ENCODE peak calls at places on chromosomes 12 and 14, in seven cellular contexts. One of them, this sample, is unnamed.
A peak's percentile ranks its signal among the peaks of the same experiment; 100 is the strongest.

GRCh38 chr12:41277019-41277770 is 89.1 kb downstream of the PDZRN4 start:
- DNase-seq in fibroblast of lung: peak; percentile 65
- DNase-seq in ovary: no peak
- DNase-seq in mucosa of descending colon: no peak
- DNase-seq in CD8-positive, alpha-beta T cell: no peak
- DNase-seq in HAP-1: peak; percentile 75
- DNase-seq in esophagus muscularis mucosa: no peak
- DNase-seq in this sample: no peak

GRCh38 chr14:36976571-36977023 is 195.8 kb downstream of the SLC25A21 start:
- DNase-seq in esophagus muscularis mucosa: no peak
- DNase-seq in CD8-positive, alpha-beta T cell: no peak
- DNase-seq in fibroblast of lung: peak; percentile 49
- DNase-seq in mucosa of descending colon: no peak
- DNase-seq in HAP-1: no peak
- DNase-seq in ovary: no peak
- DNase-seq in this sample: peak; percentile 30

GRCh38 chr14:100285021-100285912 is 21.0 kb downstream of the SLC25A29 start:
- DNase-seq in mucosa of descending colon: peak; percentile 88
- DNase-seq in CD8-positive, alpha-beta T cell: peak; percentile 64
- DNase-seq in esophagus muscularis mucosa: no peak
- DNase-seq in fibroblast of lung: peak; percentile 53
- DNase-seq in HAP-1: peak; percentile 16
- DNase-seq in ovary: peak; percentile 86
- DNase-seq in this sample: peak; percentile 76

GRCh38 chr12:90343966-90344365 is 611.0 kb downstream of the CCER1 start:
- DNase-seq in ovary: no peak
- DNase-seq in mucosa of descending colon: no peak
- DNase-seq in esophagus muscularis mucosa: no peak
- DNase-seq in HAP-1: no peak
- DNase-seq in CD8-positive, alpha-beta T cell: no peak
- DNase-seq in fibroblast of lung: no peak
- DNase-seq in this sample: no peak

GRCh38 chr12:89875225-89875624 is 166.6 kb upstream of the ATP2B1 start:
- DNase-seq in mucosa of descending colon: no peak
- DNase-seq in ovary: no peak
- DNase-seq in HAP-1: no peak
- DNase-seq in fibroblast of lung: peak; percentile 34
- DNase-seq in CD8-positive, alpha-beta T cell: no peak
- DNase-seq in esophagus muscularis mucosa: no peak
- DNase-seq in this sample: no peak

GRCh38 chr14:104589338-104590195 is 10.0 kb downstream of the C14orf180 start:
- DNase-seq in fibroblast of lung: no peak
- DNase-seq in HAP-1: no peak
- DNase-seq in esophagus muscularis mucosa: no peak
- DNase-seq in mucosa of descending colon: no peak
- DNase-seq in CD8-positive, alpha-beta T cell: no peak
- DNase-seq in ovary: no peak
- DNase-seq in this sample: no peak

GRCh38 chr12:75720807-75721206 is 209.4 kb upstream of the KRR1 start:
- DNase-seq in ovary: no peak
- DNase-seq in HAP-1: no peak
- DNase-seq in CD8-positive, alpha-beta T cell: no peak
- DNase-seq in esophagus muscularis mucosa: no peak
- DNase-seq in mucosa of descending colon: no peak
- DNase-seq in fibroblast of lung: no peak
- DNase-seq in this sample: peak; percentile 55

GRCh38 chr12:51405801-51406207 is 14.6 kb upstream of the GALNT6 start:
- DNase-seq in HAP-1: no peak
- DNase-seq in esophagus muscularis mucosa: no peak
- DNase-seq in fibroblast of lung: no peak
- DNase-seq in ovary: no peak
- DNase-seq in CD8-positive, alpha-beta T cell: no peak
- DNase-seq in mucosa of descending colon: no peak
- DNase-seq in this sample: no peak

GRCh38 chr12:29858270-29858786 is 74.6 kb upstream of the TMTC1 start:
- DNase-seq in ovary: no peak
- DNase-seq in HAP-1: no peak
- DNase-seq in CD8-positive, alpha-beta T cell: no peak
- DNase-seq in esophagus muscularis mucosa: no peak
- DNase-seq in fibroblast of lung: no peak
- DNase-seq in mucosa of descending colon: no peak
- DNase-seq in this sample: no peak

GRCh38 chr12:2372735-2373134 is 319.9 kb downstream of the CACNA1C start:
- DNase-seq in esophagus muscularis mucosa: no peak
- DNase-seq in mucosa of descending colon: no peak
- DNase-seq in ovary: no peak
- DNase-seq in HAP-1: no peak
- DNase-seq in fibroblast of lung: no peak
- DNase-seq in CD8-positive, alpha-beta T cell: no peak
- DNase-seq in this sample: no peak

GRCh38 chr12:49232940-49233841 is 31.7 kb upstream of the TUBA1C start:
- DNase-seq in CD8-positive, alpha-beta T cell: no peak
- DNase-seq in mucosa of descending colon: peak; percentile 41
- DNase-seq in HAP-1: peak; percentile 97
- DNase-seq in ovary: peak; percentile 75
- DNase-seq in esophagus muscularis mucosa: no peak
- DNase-seq in fibroblast of lung: peak; percentile 52
- DNase-seq in this sample: peak; percentile 37

GRCh38 chr12:95515197-95515596 is 36.1 kb downstream of the USP44 start:
- DNase-seq in CD8-positive, alpha-beta T cell: no peak
- DNase-seq in ovary: no peak
- DNase-seq in HAP-1: no peak
- DNase-seq in mucosa of descending colon: no peak
- DNase-seq in esophagus muscularis mucosa: no peak
- DNase-seq in fibroblast of lung: no peak
- DNase-seq in this sample: no peak

GRCh38 chr12:120690978-120691377 is 4.0 kb downstream of the MLEC start:
- DNase-seq in mucosa of descending colon: no peak
- DNase-seq in fibroblast of lung: no peak
- DNase-seq in CD8-positive, alpha-beta T cell: no peak
- DNase-seq in esophagus muscularis mucosa: no peak
- DNase-seq in HAP-1: no peak
- DNase-seq in ovary: no peak
- DNase-seq in this sample: no peak

GRCh38 chr12:120689397-120690082 is 2.6 kb downstream of the MLEC start:
- DNase-seq in esophagus muscularis mucosa: no peak
- DNase-seq in ovary: no peak
- DNase-seq in CD8-positive, alpha-beta T cell: no peak
- DNase-seq in mucosa of descending colon: no peak
- DNase-seq in HAP-1: no peak
- DNase-seq in fibroblast of lung: no peak
- DNase-seq in this sample: no peak

GRCh38 chr12:120690083-120690450 is 3.1 kb downstream of the MLEC start:
- DNase-seq in CD8-positive, alpha-beta T cell: no peak
- DNase-seq in ovary: no peak
- DNase-seq in mucosa of descending colon: no peak
- DNase-seq in esophagus muscularis mucosa: no peak
- DNase-seq in HAP-1: no peak
- DNase-seq in fibroblast of lung: no peak
- DNase-seq in this sample: no peak

GRCh38 chr12:120693848-120694247 is 6.9 kb downstream of the MLEC start:
- DNase-seq in esophagus muscularis mucosa: no peak
- DNase-seq in ovary: no peak
- DNase-seq in CD8-positive, alpha-beta T cell: no peak
- DNase-seq in mucosa of descending colon: no peak
- DNase-seq in fibroblast of lung: no peak
- DNase-seq in HAP-1: peak; percentile 45
- DNase-seq in this sample: no peak

GRCh38 chr12:120692524-120693033 is 5.6 kb downstream of the MLEC start:
- DNase-seq in CD8-positive, alpha-beta T cell: no peak
- DNase-seq in HAP-1: no peak
- DNase-seq in mucosa of descending colon: no peak
- DNase-seq in fibroblast of lung: no peak
- DNase-seq in ovary: no peak
- DNase-seq in esophagus muscularis mucosa: no peak
- DNase-seq in this sample: peak; percentile 37
- H3K4me1 ChIP-seq in CD8-positive, alpha-beta T cell: peaks cover 25% of the 10 kb centered on the region
- H3K4me1 ChIP-seq in HAP-1: peaks cover 21% of the 10 kb centered on the region
- H3K4me1 ChIP-seq in mucosa of descending colon: peaks cover 34% of the 10 kb centered on the region
- H3K4me1 ChIP-seq in fibroblast of lung: peaks cover 8% of the 10 kb centered on the region
- H3K4me1 ChIP-seq in ovary: peaks cover 9% of the 10 kb centered on the region
- H3K4me1 ChIP-seq in esophagus muscularis mucosa: peaks cover 59% of the 10 kb centered on the region
- H3K4me1 ChIP-seq in this sample: peaks cover 57% of the 10 kb centered on the region

GRCh38 chr12:47884501-47884900 is 20.3 kb downstream of the VDR start:
- DNase-seq in CD8-positive, alpha-beta T cell: no peak
- DNase-seq in HAP-1: no peak
- DNase-seq in fibroblast of lung: no peak
- DNase-seq in mucosa of descending colon: no peak
- DNase-seq in esophagus muscularis mucosa: no peak
- DNase-seq in ovary: no peak
- DNase-seq in this sample: no peak

GRCh38 chr12:47881041-47881440 is 23.8 kb downstream of the VDR start:
- DNase-seq in CD8-positive, alpha-beta T cell: no peak
- DNase-seq in HAP-1: no peak
- DNase-seq in fibroblast of lung: no peak
- DNase-seq in ovary: no peak
- DNase-seq in mucosa of descending colon: no peak
- DNase-seq in esophagus muscularis mucosa: no peak
- DNase-seq in this sample: no peak

GRCh38 chr12:47881826-47882427 is 22.9 kb downstream of the VDR start:
- DNase-seq in ovary: no peak
- DNase-seq in fibroblast of lung: peak; percentile 99
- DNase-seq in mucosa of descending colon: no peak
- DNase-seq in HAP-1: no peak
- DNase-seq in esophagus muscularis mucosa: no peak
- DNase-seq in CD8-positive, alpha-beta T cell: no peak
- DNase-seq in this sample: no peak

GRCh38 chr12:47883663-47884195 is 21.1 kb downstream of the VDR start:
- DNase-seq in HAP-1: no peak
- DNase-seq in fibroblast of lung: no peak
- DNase-seq in esophagus muscularis mucosa: no peak
- DNase-seq in ovary: no peak
- DNase-seq in CD8-positive, alpha-beta T cell: no peak
- DNase-seq in mucosa of descending colon: no peak
- DNase-seq in this sample: no peak

DNA sequence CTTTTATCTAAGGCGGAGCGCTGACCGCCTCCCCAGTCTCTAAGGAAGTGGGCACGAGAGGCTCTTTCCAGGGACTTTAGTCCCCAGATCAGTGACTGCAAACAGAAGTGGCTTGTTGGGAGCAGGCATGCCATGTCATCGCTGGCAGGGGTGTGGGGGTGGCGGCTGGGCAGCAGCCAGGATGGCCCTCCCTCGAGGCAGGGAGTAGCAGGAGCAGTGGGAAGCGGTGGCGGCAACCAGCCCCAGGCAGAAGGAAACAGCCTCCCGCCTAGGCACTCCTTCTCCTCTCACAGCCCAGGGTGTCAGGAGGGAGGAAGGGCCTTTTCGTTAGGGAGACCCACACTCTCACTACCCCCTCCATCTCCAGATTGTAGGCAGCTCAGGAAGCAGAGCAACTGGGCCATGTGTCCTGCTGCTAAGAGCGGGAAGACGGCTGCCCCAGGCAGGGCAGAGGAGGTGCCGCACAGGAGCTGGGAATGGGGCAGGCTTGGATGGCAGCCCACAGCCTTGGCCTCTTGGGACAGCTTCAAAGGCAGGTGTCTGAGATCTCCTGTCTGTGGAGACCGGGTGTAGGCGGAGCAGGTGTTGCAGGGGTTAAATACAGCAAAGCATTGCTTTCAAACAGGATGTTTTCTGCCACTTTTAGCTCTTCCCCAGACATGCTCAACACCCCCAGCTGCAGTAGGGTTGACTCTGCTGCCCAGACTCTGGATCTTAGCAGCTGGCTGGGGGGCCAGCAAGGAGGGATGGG is 21.8 kb downstream of the VDR start:
- DNase-seq in HAP-1: no peak
- DNase-seq in mucosa of descending colon: peak; percentile 74
- DNase-seq in esophagus muscularis mucosa: no peak
- DNase-seq in ovary: no peak
- DNase-seq in CD8-positive, alpha-beta T cell: no peak
- DNase-seq in fibroblast of lung: no peak
- DNase-seq in this sample: peak; percentile 42
- H3K4me1 ChIP-seq in HAP-1: no peaks in the 10 kb centered on the region
- H3K4me1 ChIP-seq in mucosa of descending colon: peaks cover 20% of the 10 kb centered on the region
- H3K4me1 ChIP-seq in esophagus muscularis mucosa: peaks cover 7% of the 10 kb centered on the region
- H3K4me1 ChIP-seq in ovary: no peaks in the 10 kb centered on the region
- H3K4me1 ChIP-seq in CD8-positive, alpha-beta T cell: peaks cover 36% of the 10 kb centered on the region
- H3K4me1 ChIP-seq in fibroblast of lung: peaks cover 22% of the 10 kb centered on the region
- H3K4me1 ChIP-seq in this sample: peaks cover 22% of the 10 kb centered on the region

GRCh38 chr12:27576667-27577347 is 52.8 kb downstream of the PPFIBP1 start:
- DNase-seq in ovary: no peak
- DNase-seq in HAP-1: no peak
- DNase-seq in esophagus muscularis mucosa: no peak
- DNase-seq in fibroblast of lung: no peak
- DNase-seq in CD8-positive, alpha-beta T cell: no peak
- DNase-seq in mucosa of descending colon: no peak
- DNase-seq in this sample: no peak

GRCh38 chr12:27573972-27574371 is 50.0 kb downstream of the PPFIBP1 start:
- DNase-seq in fibroblast of lung: peak; percentile 88
- DNase-seq in CD8-positive, alpha-beta T cell: no peak
- DNase-seq in esophagus muscularis mucosa: no peak
- DNase-seq in mucosa of descending colon: no peak
- DNase-seq in ovary: no peak
- DNase-seq in HAP-1: no peak
- DNase-seq in this sample: no peak

GRCh38 chr12:27577688-27578087 is 53.7 kb downstream of the PPFIBP1 start:
- DNase-seq in HAP-1: no peak
- DNase-seq in mucosa of descending colon: no peak
- DNase-seq in CD8-positive, alpha-beta T cell: no peak
- DNase-seq in esophagus muscularis mucosa: no peak
- DNase-seq in ovary: no peak
- DNase-seq in fibroblast of lung: no peak
- DNase-seq in this sample: no peak

GRCh38 chr12:27575780-27576154 is 51.8 kb downstream of the PPFIBP1 start:
- DNase-seq in esophagus muscularis mucosa: no peak
- DNase-seq in mucosa of descending colon: no peak
- DNase-seq in CD8-positive, alpha-beta T cell: no peak
- DNase-seq in fibroblast of lung: no peak
- DNase-seq in HAP-1: no peak
- DNase-seq in ovary: no peak
- DNase-seq in this sample: no peak

DNA sequence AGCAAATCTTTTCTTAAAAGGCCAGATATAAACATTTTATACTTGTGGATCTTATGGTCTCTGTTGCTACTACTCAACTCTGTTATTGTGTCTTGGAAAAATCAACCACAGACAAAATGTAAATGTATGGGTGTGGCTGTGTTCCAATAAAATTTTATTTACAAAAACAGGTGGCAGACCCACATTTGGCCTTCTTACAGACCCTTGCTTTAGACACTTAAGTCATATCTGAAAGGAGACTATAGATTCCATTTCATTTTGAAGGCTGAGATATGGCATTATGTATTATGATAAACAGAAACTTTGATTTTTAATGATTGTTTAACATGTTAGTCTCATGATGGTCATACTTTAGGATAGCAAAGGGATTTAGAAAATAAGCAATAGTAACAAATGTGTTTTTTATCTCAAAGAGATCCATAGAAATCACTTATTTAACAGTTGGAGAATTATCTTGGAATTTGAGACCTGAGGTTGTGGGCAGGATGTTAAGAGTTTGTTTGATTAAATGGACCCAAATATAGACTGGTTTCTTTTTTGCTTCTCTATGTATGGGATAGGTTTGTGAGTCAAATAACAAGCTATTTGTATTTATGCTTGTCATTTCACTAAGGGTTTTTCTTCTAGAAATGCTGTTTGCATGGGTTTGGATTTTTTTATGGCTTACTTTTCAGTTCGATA is 51.2 kb downstream of the PPFIBP1 start:
- DNase-seq in HAP-1: no peak
- DNase-seq in esophagus muscularis mucosa: no peak
- DNase-seq in mucosa of descending colon: no peak
- DNase-seq in ovary: no peak
- DNase-seq in CD8-positive, alpha-beta T cell: no peak
- DNase-seq in fibroblast of lung: peak; percentile 31
- DNase-seq in this sample: no peak
- H3K4me1 ChIP-seq in HAP-1: peaks cover 2% of the 10 kb centered on the region
- H3K4me1 ChIP-seq in esophagus muscularis mucosa: peaks cover 47% of the 10 kb centered on the region
- H3K4me1 ChIP-seq in mucosa of descending colon: peaks cover 7% of the 10 kb centered on the region
- H3K4me1 ChIP-seq in ovary: peaks cover 3% of the 10 kb centered on the region
- H3K4me1 ChIP-seq in CD8-positive, alpha-beta T cell: no peaks in the 10 kb centered on the region
- H3K4me1 ChIP-seq in fibroblast of lung: peaks cover 18% of the 10 kb centered on the region
- H3K4me1 ChIP-seq in this sample: peaks cover 11% of the 10 kb centered on the region

GRCh38 chr12:6335451-6336078 is 6.3 kb downstream of the TNFRSF1A start:
- DNase-seq in ovary: peak; percentile 82
- DNase-seq in esophagus muscularis mucosa: peak; percentile 95
- DNase-seq in HAP-1: no peak
- DNase-seq in CD8-positive, alpha-beta T cell: peak; percentile 68
- DNase-seq in fibroblast of lung: peak; percentile 86
- DNase-seq in mucosa of descending colon: peak; percentile 87
- DNase-seq in this sample: peak; percentile 81
- H3K4me1 ChIP-seq in ovary: peaks cover 22% of the 10 kb centered on the region
- H3K4me1 ChIP-seq in esophagus muscularis mucosa: peaks cover 96% of the 10 kb centered on the region
- H3K4me1 ChIP-seq in HAP-1: peaks cover 32% of the 10 kb centered on the region
- H3K4me1 ChIP-seq in CD8-positive, alpha-beta T cell: peaks cover 82% of the 10 kb centered on the region
- H3K4me1 ChIP-seq in fibroblast of lung: peaks cover 51% of the 10 kb centered on the region
- H3K4me1 ChIP-seq in mucosa of descending colon: peaks cover 74% of the 10 kb centered on the region
- H3K4me1 ChIP-seq in this sample: peaks cover 80% of the 10 kb centered on the region

This sample was measured in stomach.